ENCODE peak calls at places on chromosomes 2 and 18, in five cellular contexts. One of them, this sample, is unnamed.

GRCh38 chr2:28691774-28692281 is 59.8 kb upstream of the PPP1CB start:
- DNase-seq in cardiac muscle cell: peak; percentile 92
- DNase-seq in upper lobe of right lung: no peak
- DNase-seq in effector memory CD4-positive, alpha-beta T cell: no peak
- DNase-seq in fibroblast of lung: peak; percentile 82
- DNase-seq in this sample: no peak

GRCh38 chr2:241261628-241262027 is 53.8 kb downstream of the HDLBP start:
- DNase-seq in cardiac muscle cell: no peak
- DNase-seq in upper lobe of right lung: no peak
- DNase-seq in effector memory CD4-positive, alpha-beta T cell: no peak
- DNase-seq in fibroblast of lung: no peak
- DNase-seq in this sample: no peak

GRCh38 chr2:111227716-111228141 is 107.0 kb downstream of the BCL2L11 start:
- DNase-seq in cardiac muscle cell: peak; percentile 87
- DNase-seq in upper lobe of right lung: no peak
- DNase-seq in effector memory CD4-positive, alpha-beta T cell: no peak
- DNase-seq in fibroblast of lung: peak; percentile 90
- DNase-seq in this sample: no peak

GRCh38 chr2:21095714-21096113 is 28.1 kb upstream of the TDRD15 start:
- DNase-seq in cardiac muscle cell: no peak
- DNase-seq in upper lobe of right lung: no peak
- DNase-seq in effector memory CD4-positive, alpha-beta T cell: no peak
- DNase-seq in fibroblast of lung: no peak
- DNase-seq in this sample: no peak

GRCh38 chr2:187429989-187430388 is 18.1 kb downstream of the CALCRL start:
- DNase-seq in cardiac muscle cell: peak; percentile 58
- DNase-seq in upper lobe of right lung: no peak
- DNase-seq in effector memory CD4-positive, alpha-beta T cell: no peak
- DNase-seq in fibroblast of lung: peak; percentile 88
- DNase-seq in this sample: no peak

GRCh38 chr2:133755515-133756311 is 187.4 kb upstream of the NCKAP5 start:
- DNase-seq in cardiac muscle cell: peak; percentile 95
- DNase-seq in upper lobe of right lung: no peak
- DNase-seq in effector memory CD4-positive, alpha-beta T cell: no peak
- DNase-seq in fibroblast of lung: peak; percentile 100
- DNase-seq in this sample: no peak

GRCh38 chr2:42881732-42882131 is 89.3 kb upstream of the HAAO start:
- DNase-seq in cardiac muscle cell: no peak
- DNase-seq in upper lobe of right lung: no peak
- DNase-seq in effector memory CD4-positive, alpha-beta T cell: no peak
- DNase-seq in fibroblast of lung: peak; percentile 60
- DNase-seq in this sample: no peak

GRCh38 chr2:8298783-8299182 is 383.1 kb upstream of the ID2 start:
- DNase-seq in cardiac muscle cell: peak; percentile 41
- DNase-seq in upper lobe of right lung: no peak
- DNase-seq in effector memory CD4-positive, alpha-beta T cell: no peak
- DNase-seq in fibroblast of lung: no peak
- DNase-seq in this sample: no peak

GRCh38 chr18:62170857-62171256 is 16.0 kb downstream of the PIGN start:
- DNase-seq in cardiac muscle cell: no peak
- DNase-seq in upper lobe of right lung: no peak
- DNase-seq in effector memory CD4-positive, alpha-beta T cell: no peak
- DNase-seq in fibroblast of lung: peak; percentile 6
- DNase-seq in this sample: no peak

GRCh38 chr2:118905206-118905605 is 36.8 kb upstream of the MARCO start:
- DNase-seq in cardiac muscle cell: no peak
- DNase-seq in upper lobe of right lung: no peak
- DNase-seq in effector memory CD4-positive, alpha-beta T cell: no peak
- DNase-seq in fibroblast of lung: no peak
- DNase-seq in this sample: no peak

GRCh38 chr2:15674637-15675455 is 83.2 kb downstream of the DDX1 start:
- DNase-seq in cardiac muscle cell: peak; percentile 31
- DNase-seq in upper lobe of right lung: no peak
- DNase-seq in effector memory CD4-positive, alpha-beta T cell: no peak
- DNase-seq in fibroblast of lung: peak; percentile 22
- DNase-seq in this sample: no peak

GRCh38 chr2:20513946-20514345 is 67.1 kb downstream of the RHOB start:
- DNase-seq in cardiac muscle cell: no peak
- DNase-seq in upper lobe of right lung: no peak
- DNase-seq in effector memory CD4-positive, alpha-beta T cell: no peak
- DNase-seq in fibroblast of lung: no peak
- DNase-seq in this sample: no peak

GRCh38 chr2:96098900-96099590 is 17.3 kb downstream of the ADRA2B start:
- DNase-seq in cardiac muscle cell: no peak
- DNase-seq in upper lobe of right lung: peak; percentile 46
- DNase-seq in effector memory CD4-positive, alpha-beta T cell: no peak
- DNase-seq in fibroblast of lung: no peak
- DNase-seq in this sample: no peak

GRCh38 chr2:168968342-168968741 is 62.8 kb downstream of the ABCB11 start:
- DNase-seq in cardiac muscle cell: no peak
- DNase-seq in upper lobe of right lung: no peak
- DNase-seq in effector memory CD4-positive, alpha-beta T cell: no peak
- DNase-seq in fibroblast of lung: no peak
- DNase-seq in this sample: no peak

GRCh38 chr2:102224824-102225739 is 38.3 kb downstream of the IL1RL2 start:
- DNase-seq in cardiac muscle cell: no peak
- DNase-seq in upper lobe of right lung: no peak
- DNase-seq in effector memory CD4-positive, alpha-beta T cell: no peak
- DNase-seq in fibroblast of lung: no peak
- DNase-seq in this sample: no peak

GRCh38 chr18:36035253-36035652 is 32.1 kb downstream of the RPRD1A start:
- DNase-seq in cardiac muscle cell: peak; percentile 40
- DNase-seq in upper lobe of right lung: no peak
- DNase-seq in effector memory CD4-positive, alpha-beta T cell: no peak
- DNase-seq in fibroblast of lung: peak; percentile 58
- DNase-seq in this sample: no peak

GRCh38 chr2:173410579-173410978 is 55.9 kb downstream of the CDCA7 start:
- DNase-seq in cardiac muscle cell: no peak
- DNase-seq in upper lobe of right lung: no peak
- DNase-seq in effector memory CD4-positive, alpha-beta T cell: no peak
- DNase-seq in fibroblast of lung: no peak
- DNase-seq in this sample: no peak
- H3K4me1 ChIP-seq in cardiac muscle cell: no peaks in the 10 kb centered on the region
- H3K4me1 ChIP-seq in upper lobe of right lung: no peaks in the 10 kb centered on the region
- H3K4me1 ChIP-seq in effector memory CD4-positive, alpha-beta T cell: no peaks in the 10 kb centered on the region
- H3K4me1 ChIP-seq in fibroblast of lung: no peaks in the 10 kb centered on the region
- H3K4me1 ChIP-seq in this sample: no peaks in the 10 kb centered on the region

GRCh38 chr2:199136241-199136640 is 321.5 kb downstream of the SATB2 start:
- DNase-seq in cardiac muscle cell: no peak
- DNase-seq in upper lobe of right lung: no peak
- DNase-seq in effector memory CD4-positive, alpha-beta T cell: no peak
- DNase-seq in fibroblast of lung: peak; percentile 46
- DNase-seq in this sample: no peak

GRCh38 chr2:199136681-199137080 is 321.1 kb downstream of the SATB2 start:
- DNase-seq in cardiac muscle cell: peak; percentile 45
- DNase-seq in upper lobe of right lung: no peak
- DNase-seq in effector memory CD4-positive, alpha-beta T cell: no peak
- DNase-seq in fibroblast of lung: peak; percentile 87
- DNase-seq in this sample: no peak

GRCh38 chr2:199128476-199129214 is 329.1 kb downstream of the SATB2 start:
- DNase-seq in cardiac muscle cell: no peak
- DNase-seq in upper lobe of right lung: no peak
- DNase-seq in effector memory CD4-positive, alpha-beta T cell: no peak
- DNase-seq in fibroblast of lung: no peak
- DNase-seq in this sample: no peak

GRCh38 chr2:199131256-199131655 is 326.5 kb downstream of the SATB2 start:
- DNase-seq in cardiac muscle cell: no peak
- DNase-seq in upper lobe of right lung: no peak
- DNase-seq in effector memory CD4-positive, alpha-beta T cell: no peak
- DNase-seq in fibroblast of lung: no peak
- DNase-seq in this sample: no peak

GRCh38 chr2:199131876-199132275 is 325.9 kb downstream of the SATB2 start:
- DNase-seq in cardiac muscle cell: no peak
- DNase-seq in upper lobe of right lung: no peak
- DNase-seq in effector memory CD4-positive, alpha-beta T cell: no peak
- DNase-seq in fibroblast of lung: no peak
- DNase-seq in this sample: no peak
- H3K4me1 ChIP-seq in cardiac muscle cell: peaks cover 9% of the 10 kb centered on the region
- H3K4me1 ChIP-seq in upper lobe of right lung: no peaks in the 10 kb centered on the region
- H3K4me1 ChIP-seq in effector memory CD4-positive, alpha-beta T cell: no peaks in the 10 kb centered on the region
- H3K4me1 ChIP-seq in fibroblast of lung: no peaks in the 10 kb centered on the region
- H3K4me1 ChIP-seq in this sample: no peaks in the 10 kb centered on the region

GRCh38 chr18:8602557-8602956 is 6.7 kb upstream of the RAB12 start:
- DNase-seq in cardiac muscle cell: no peak
- DNase-seq in upper lobe of right lung: no peak
- DNase-seq in effector memory CD4-positive, alpha-beta T cell: no peak
- DNase-seq in fibroblast of lung: no peak
- DNase-seq in this sample: no peak
- H3K4me1 ChIP-seq in cardiac muscle cell: no peaks in the 10 kb centered on the region
- H3K4me1 ChIP-seq in upper lobe of right lung: no peaks in the 10 kb centered on the region
- H3K4me1 ChIP-seq in effector memory CD4-positive, alpha-beta T cell: no peaks in the 10 kb centered on the region
- H3K4me1 ChIP-seq in fibroblast of lung: no peaks in the 10 kb centered on the region
- H3K4me1 ChIP-seq in this sample: peaks cover 1% of the 10 kb centered on the region

DNA sequence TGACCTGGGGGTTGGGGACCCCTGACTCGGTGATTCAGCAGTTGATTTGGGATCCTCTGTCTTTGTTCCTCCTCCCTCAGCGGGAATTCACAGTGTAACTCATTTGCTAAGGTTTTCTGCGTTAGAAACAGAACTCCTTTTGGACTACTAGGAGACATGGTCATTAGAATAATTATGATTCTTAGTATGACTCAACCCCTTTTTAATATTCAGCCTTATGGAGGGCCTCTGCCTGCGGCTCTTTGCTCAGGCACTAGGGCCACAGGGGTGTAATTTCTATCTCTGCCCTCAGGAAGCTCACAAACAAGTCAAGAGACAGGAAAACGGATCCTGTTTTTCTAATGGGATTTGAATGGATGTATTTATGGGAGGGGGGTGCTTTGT is 117.4 kb downstream of the SPTBN1 start:
- DNase-seq in cardiac muscle cell: no peak
- DNase-seq in upper lobe of right lung: no peak
- DNase-seq in effector memory CD4-positive, alpha-beta T cell: no peak
- DNase-seq in fibroblast of lung: no peak
- DNase-seq in this sample: no peak
- H3K4me1 ChIP-seq in cardiac muscle cell: peaks cover 58% of the 10 kb centered on the region
- H3K4me1 ChIP-seq in upper lobe of right lung: peaks cover 95% of the 10 kb centered on the region
- H3K4me1 ChIP-seq in effector memory CD4-positive, alpha-beta T cell: peaks cover 94% of the 10 kb centered on the region
- H3K4me1 ChIP-seq in fibroblast of lung: peaks cover 65% of the 10 kb centered on the region
- H3K4me1 ChIP-seq in this sample: peaks cover 60% of the 10 kb centered on the region

DNA sequence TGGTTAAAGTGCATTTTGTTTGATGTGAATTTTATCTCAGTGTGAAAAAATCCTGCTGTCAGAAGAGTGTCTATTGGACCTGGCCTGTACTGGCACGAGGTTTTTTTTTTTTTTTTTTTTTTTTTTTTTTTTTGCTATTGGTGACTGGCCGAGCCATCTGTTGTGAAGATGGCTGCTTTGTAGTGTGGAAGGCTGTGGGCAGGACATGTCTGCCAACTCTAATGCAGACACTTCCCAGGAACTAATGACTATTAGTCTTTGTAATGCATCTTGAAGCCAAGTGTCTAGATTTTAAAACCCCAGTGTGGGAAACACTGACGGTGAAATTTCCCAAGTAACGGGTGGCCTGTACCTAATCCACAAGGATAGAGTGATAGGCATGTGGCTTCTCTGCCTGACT is 34.3 kb downstream of the ZAP70 start:
- DNase-seq in cardiac muscle cell: peak; percentile 29
- DNase-seq in upper lobe of right lung: no peak
- DNase-seq in effector memory CD4-positive, alpha-beta T cell: no peak
- DNase-seq in fibroblast of lung: peak; percentile 85
- DNase-seq in this sample: no peak
- H3K4me1 ChIP-seq in cardiac muscle cell: peaks cover 13% of the 10 kb centered on the region
- H3K4me1 ChIP-seq in upper lobe of right lung: no peaks in the 10 kb centered on the region
- H3K4me1 ChIP-seq in effector memory CD4-positive, alpha-beta T cell: peaks cover 9% of the 10 kb centered on the region
- H3K4me1 ChIP-seq in fibroblast of lung: no peaks in the 10 kb centered on the region
- H3K4me1 ChIP-seq in this sample: no peaks in the 10 kb centered on the region

GRCh38 chr18:68033466-68033865 is 516.9 kb upstream of the DSEL start:
- DNase-seq in cardiac muscle cell: peak; percentile 69
- DNase-seq in upper lobe of right lung: no peak
- DNase-seq in effector memory CD4-positive, alpha-beta T cell: no peak
- DNase-seq in fibroblast of lung: no peak
- DNase-seq in this sample: no peak
- H3K4me1 ChIP-seq in cardiac muscle cell: no peaks in the 10 kb centered on the region
- H3K4me1 ChIP-seq in upper lobe of right lung: no peaks in the 10 kb centered on the region
- H3K4me1 ChIP-seq in effector memory CD4-positive, alpha-beta T cell: no peaks in the 10 kb centered on the region
- H3K4me1 ChIP-seq in fibroblast of lung: peaks cover 2% of the 10 kb centered on the region
- H3K4me1 ChIP-seq in this sample: no peaks in the 10 kb centered on the region

DNA sequence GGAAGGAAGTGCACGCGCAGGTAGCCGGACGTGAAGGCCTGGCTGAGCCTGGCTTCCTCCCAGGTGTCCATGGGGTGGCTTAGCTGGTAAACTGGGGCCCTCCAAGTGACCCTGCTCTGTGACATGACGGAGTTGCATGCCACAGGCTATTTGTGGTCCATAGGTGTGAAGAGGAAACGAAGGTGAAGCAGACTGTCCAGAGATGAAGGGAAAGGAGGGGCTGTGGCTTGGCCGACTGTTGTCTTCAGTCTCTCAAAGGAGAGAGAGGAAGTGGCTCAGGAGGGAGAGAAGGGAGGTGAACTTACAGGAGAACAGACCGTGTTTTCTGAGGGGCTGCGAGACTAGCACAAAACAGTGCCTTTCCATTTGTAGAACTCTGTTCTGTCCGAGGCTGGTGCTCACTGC is 19.3 kb downstream of the INPP5D start:
- DNase-seq in cardiac muscle cell: no peak
- DNase-seq in upper lobe of right lung: peak; percentile 56
- DNase-seq in effector memory CD4-positive, alpha-beta T cell: no peak
- DNase-seq in fibroblast of lung: no peak
- DNase-seq in this sample: no peak
- H3K4me1 ChIP-seq in cardiac muscle cell: peaks cover 4% of the 10 kb centered on the region
- H3K4me1 ChIP-seq in upper lobe of right lung: peaks cover 63% of the 10 kb centered on the region
- H3K4me1 ChIP-seq in effector memory CD4-positive, alpha-beta T cell: peaks cover 83% of the 10 kb centered on the region
- H3K4me1 ChIP-seq in fibroblast of lung: no peaks in the 10 kb centered on the region
- H3K4me1 ChIP-seq in this sample: peaks cover 80% of the 10 kb centered on the region

DNA sequence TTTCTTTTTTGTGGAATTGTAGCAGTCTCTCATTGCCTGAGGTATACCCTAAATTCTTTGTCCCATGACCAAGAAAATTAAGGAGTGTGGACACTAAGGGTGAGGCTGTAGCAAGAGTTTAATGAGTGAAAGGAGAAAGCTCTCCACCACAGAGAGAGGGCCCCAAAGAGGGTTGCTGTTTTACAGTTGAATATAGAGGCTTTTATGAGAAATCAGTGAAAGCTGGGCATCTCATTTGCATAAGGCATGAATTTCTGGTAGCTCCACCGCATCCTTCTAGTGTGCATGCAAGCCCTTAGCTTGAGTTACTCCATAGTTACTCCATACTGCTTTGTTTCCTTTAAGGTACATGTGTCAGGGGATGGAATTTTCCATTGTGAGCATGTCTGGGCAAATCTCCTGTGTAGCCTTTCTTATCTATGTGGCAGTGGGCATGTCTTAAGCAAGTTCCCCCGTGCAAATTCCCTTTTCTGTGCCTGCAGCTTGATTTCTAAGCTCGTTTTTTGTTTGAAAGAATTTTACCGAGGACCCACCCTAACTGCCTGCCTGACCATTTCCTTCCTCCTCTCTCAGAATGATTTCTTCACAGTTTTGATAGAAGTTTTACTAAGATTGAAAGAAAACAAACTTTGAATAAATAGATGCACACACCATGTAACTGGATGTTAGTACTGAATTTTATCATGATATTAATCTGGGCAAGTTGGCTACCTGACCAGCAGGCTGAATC is 218.9 kb downstream of the PARD3B start:
- DNase-seq in cardiac muscle cell: no peak
- DNase-seq in upper lobe of right lung: no peak
- DNase-seq in effector memory CD4-positive, alpha-beta T cell: no peak
- DNase-seq in fibroblast of lung: no peak
- DNase-seq in this sample: no peak
- H3K4me1 ChIP-seq in cardiac muscle cell: no peaks in the 10 kb centered on the region
- H3K4me1 ChIP-seq in upper lobe of right lung: no peaks in the 10 kb centered on the region
- H3K4me1 ChIP-seq in effector memory CD4-positive, alpha-beta T cell: no peaks in the 10 kb centered on the region
- H3K4me1 ChIP-seq in fibroblast of lung: no peaks in the 10 kb centered on the region
- H3K4me1 ChIP-seq in this sample: no peaks in the 10 kb centered on the region

GRCh38 chr18:48942554-48943261 is 8.1 kb downstream of the SMAD7 start:
- DNase-seq in cardiac muscle cell: peak; percentile 83
- DNase-seq in upper lobe of right lung: peak; percentile 66
- DNase-seq in effector memory CD4-positive, alpha-beta T cell: no peak
- DNase-seq in fibroblast of lung: peak; percentile 99
- DNase-seq in this sample: no peak
- H3K4me1 ChIP-seq in cardiac muscle cell: peaks cover 97% of the 10 kb centered on the region
- H3K4me1 ChIP-seq in upper lobe of right lung: peaks cover 98% of the 10 kb centered on the region
- H3K4me1 ChIP-seq in effector memory CD4-positive, alpha-beta T cell: peaks cover 78% of the 10 kb centered on the region
- H3K4me1 ChIP-seq in fibroblast of lung: peaks cover 58% of the 10 kb centered on the region
- H3K4me1 ChIP-seq in this sample: peaks cover 100% of the 10 kb centered on the region

This sample was measured in esophagus squamous epithelium.